ENCODE peak calls at places on chromosomes 3 and 15, in five cellular contexts. S, R, Y, C and T are unnamed samples.

GRCh38 chr15:37058316-37058985 is 41.9 kb downstream of the MEIS2 start:
- DNase-seq in C (no peak), R (no peak), S (no peak), Y (no peak), T (no peak)

GRCh38 chr3:3699816-3700633 is 99.2 kb upstream of the LRRN1 start:
- DNase-seq in S (no peak), Y (no peak), C (no peak), R (peak; percentile 32), T (no peak)

GRCh38 chr3:186967686-186968085 is 37.4 kb downstream of the ST6GAL1 start:
- DNase-seq in C (no peak), Y (no peak), S (no peak), R (no peak), T (no peak)

GRCh38 chr15:93250905-93251304 is 161.9 kb upstream of the RGMA start:
- DNase-seq in C (no peak), S (no peak), Y (no peak), R (no peak), T (no peak)

GRCh38 chr15:67167131-67167530 is 87.3 kb downstream of the AAGAB start:
- DNase-seq in C (no peak), Y (no peak), S (no peak), R (no peak), T (no peak)

GRCh38 chr3:102092617-102093466 is 243.5 kb downstream of the NFKBIZ start:
- DNase-seq in C (no peak), S (no peak), Y (no peak), R (no peak), T (peak; percentile 40)

GRCh38 chr3:42446111-42447050 is 36.0 kb upstream of the LYZL4 start:
- DNase-seq in S (no peak), C (no peak), R (no peak), Y (no peak), T (no peak)

GRCh38 chr3:119219069-119219468 is 21.6 kb downstream of the B4GALT4 start:
- DNase-seq in C (no peak), S (no peak), R (no peak), Y (no peak), T (peak; percentile 24)

GRCh38 chr3:81132995-81133394 is 628.5 kb downstream of the GBE1 start:
- DNase-seq in C (no peak), Y (no peak), R (no peak), S (no peak), T (no peak)

GRCh38 chr3:62134061-62134496 is 239.3 kb downstream of the FEZF2 start:
- DNase-seq in C (peak; percentile 34), S (peak; percentile 73), R (no peak), Y (no peak), T (no peak)

GRCh38 chr3:126465928-126466564 is 9.6 kb downstream of the ZXDC start:
- DNase-seq in S (no peak), Y (peak; percentile 52), C (no peak), R (peak; percentile 63), T (no peak)

GRCh38 chr15:77844798-77845446 is 212.2 kb upstream of the LINGO1 start:
- DNase-seq in S (no peak), Y (peak; percentile 7), C (no peak), R (no peak), T (no peak)

GRCh38 chr3:141960731-141961130 is 84.3 kb downstream of the ATP1B3 start:
- DNase-seq in S (peak; percentile 59), R (no peak), Y (no peak), C (no peak), T (no peak)

GRCh38 chr3:195886181-195887141 is 21.9 kb downstream of the TNK2 start:
- DNase-seq in S (no peak), C (peak; percentile 66), R (no peak), Y (no peak), T (no peak)

GRCh38 chr3:47367631-47368030 is 13.2 kb upstream of the PTPN23 start:
- DNase-seq in C (no peak), S (no peak), Y (no peak), R (no peak), T (no peak)

GRCh38 chr3:69108813-69109212 is 13.6 kb downstream of the LMOD3 start:
- DNase-seq in R (no peak), Y (no peak), S (no peak), C (no peak), T (no peak)

GRCh38 chr3:59820352-59820934 is 770.6 kb upstream of the CFAP20DC start:
- DNase-seq in S (peak; percentile 68), Y (no peak), R (no peak), C (no peak), T (no peak)

GRCh38 chr3:13463618-13464400 is 16.3 kb upstream of the HDAC11 start:
- DNase-seq in R (no peak), S (no peak), Y (no peak), C (no peak), T (no peak)

GRCh38 chr15:66798426-66799061 is 96.5 kb downstream of the SMAD6 start:
- DNase-seq in Y (peak; percentile 42), C (no peak), R (no peak), S (peak; percentile 80), T (no peak)

GRCh38 chr3:53729130-53729529 is 117.1 kb downstream of the CHDH start:
- DNase-seq in S (peak; percentile 47), C (no peak), Y (no peak), R (no peak), T (no peak)

GRCh38 chr3:134449951-134450350 is 35.8 kb downstream of the ANAPC13 start:
- DNase-seq in C (no peak), Y (no peak), R (no peak), S (no peak), T (no peak)

GRCh38 chr15:23564798-23565394 is 578 bp upstream of the MKRN3 start:
- DNase-seq in R (no peak), S (peak; percentile 14), C (no peak), Y (no peak), T (no peak)

GRCh38 chr3:156741935-156742334 is 67.5 kb downstream of the TIPARP start:
- DNase-seq in R (no peak), Y (no peak), C (no peak), S (no peak), T (no peak)

GRCh38 chr3:126109146-126109859 is 25.4 kb upstream of the SLC41A3 start:
- DNase-seq in S (no peak), Y (peak; percentile 21), R (no peak), C (no peak), T (no peak)

GRCh38 chr15:91469627-91470567 is 369.8 kb downstream of the SV2B start:
- DNase-seq in C (no peak), R (no peak), S (no peak), Y (no peak), T (peak; percentile 84)

GRCh38 chr15:52466134-52466701 is 62.5 kb downstream of the MYO5A start:
- DNase-seq in R (no peak), Y (no peak), S (peak; percentile 35), C (no peak), T (peak; percentile 80)

GRCh38 chr3:194995922-194996321 is 275.0 kb downstream of the XXYLT1 start:
- DNase-seq in C (no peak), R (no peak), S (no peak), Y (no peak), T (no peak)

GRCh38 chr3:14890470-14890869 is 56.9 kb upstream of the NR2C2 start:
- DNase-seq in S (no peak), C (no peak), Y (no peak), R (no peak), T (no peak)

GRCh38 chr3:191135175-191135574 is 63.9 kb upstream of the OSTN start:
- DNase-seq in R (no peak), Y (no peak), S (no peak), C (no peak), T (no peak)

GRCh38 chr3:191139771-191140170 is 59.3 kb upstream of the OSTN start:
- DNase-seq in R (no peak), S (peak; percentile 72), Y (no peak), C (no peak), T (no peak)

GRCh38 chr3:191138937-191139336 is 60.1 kb upstream of the OSTN start:
- DNase-seq in S (no peak), R (no peak), C (no peak), Y (no peak), T (no peak)

GRCh38 chr3:191133359-191133758 is 65.7 kb upstream of the OSTN start:
- DNase-seq in Y (no peak), S (no peak), R (no peak), C (no peak), T (no peak)

GRCh38 chr3:191136347-191136746 is 62.7 kb upstream of the OSTN start:
- DNase-seq in S (peak; percentile 52), C (peak; percentile 7), Y (no peak), R (no peak), T (no peak)
- TF ChIP-seq CTCF in S (peak; percentile 37), C (peak; percentile 38), Y (peak; percentile 14), R (no peak), T (no peak)

DNA sequence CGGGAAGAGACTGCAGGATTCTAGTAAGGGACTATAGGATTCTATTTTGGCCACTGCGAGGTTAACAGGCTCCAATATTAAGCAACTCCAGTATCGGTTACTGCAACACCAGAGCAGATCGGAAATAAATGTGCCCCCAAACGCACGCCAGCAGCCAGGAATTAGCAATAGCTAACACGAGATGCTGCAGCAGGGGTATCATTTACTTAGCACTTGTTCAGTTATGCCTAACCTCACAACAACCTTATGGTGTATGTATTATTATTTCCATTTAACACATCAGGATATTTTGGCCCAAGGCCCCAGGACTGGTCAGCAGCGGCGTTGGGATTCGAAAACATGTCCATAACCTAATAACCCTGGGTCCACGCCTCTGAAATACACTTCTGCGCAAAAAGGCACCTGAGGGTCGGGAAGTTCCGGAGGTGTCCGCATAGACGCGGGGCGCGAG is 795 bp downstream of the PIK3CB start:
- DNase-seq in R (no peak), Y (no peak), C (peak; percentile 4), S (peak; percentile 57), T (peak; percentile 38)
- TF ChIP-seq CTCF in R (no peak), Y (no peak), C (no peak), S (no peak), T (no peak)

DNA sequence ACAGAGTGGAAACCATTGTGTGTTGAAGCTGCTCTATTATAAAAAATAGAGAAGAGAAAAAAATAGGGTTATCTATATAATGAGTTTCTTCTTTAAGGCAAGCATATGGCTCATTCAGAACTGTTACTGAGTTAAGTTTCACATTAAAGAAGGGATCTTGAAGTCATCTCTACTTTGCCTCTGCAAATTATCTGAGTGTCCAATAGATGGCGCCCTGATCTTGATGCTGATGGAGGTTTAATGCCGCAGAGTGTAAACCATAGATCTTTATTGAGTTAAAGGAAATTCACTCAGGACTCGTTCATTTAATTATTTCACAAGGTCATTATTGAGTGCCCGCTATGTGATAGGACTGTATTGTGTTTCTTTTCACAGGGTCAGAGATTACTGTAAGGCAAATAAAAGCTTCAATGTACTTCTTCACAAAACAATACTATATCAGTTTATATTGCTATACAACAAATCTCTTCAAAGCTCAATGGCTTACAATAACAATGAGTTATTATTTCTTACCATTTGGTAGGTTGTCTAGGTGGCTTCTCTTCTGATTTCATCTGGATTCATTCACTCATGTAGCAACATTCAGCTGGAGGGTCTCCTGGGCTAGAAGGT is 171.4 kb downstream of the NSUN3 start:
- DNase-seq in S (peak; percentile 5), Y (no peak), R (peak; percentile 13), C (peak; percentile 30), T (peak; percentile 15)
- TF ChIP-seq CTCF in S (peak; percentile 60), Y (peak; percentile 51), R (peak; percentile 32), C (peak; percentile 61), T (peak; percentile 44)

GRCh38 chr3:145820175-145820574 is 340.8 kb downstream of the PLOD2 start:
- DNase-seq in C (no peak), Y (no peak), R (no peak), S (no peak), T (no peak)

GRCh38 chr3:145812396-145812795 is 348.6 kb downstream of the PLOD2 start:
- DNase-seq in S (no peak), C (no peak), Y (no peak), R (no peak), T (no peak)

GRCh38 chr3:145815707-145816413 is 345.1 kb downstream of the PLOD2 start:
- DNase-seq in R (no peak), Y (no peak), C (no peak), S (no peak), T (no peak)

GRCh38 chr3:145817870-145818483 is 343.0 kb downstream of the PLOD2 start:
- DNase-seq in C (no peak), R (no peak), Y (no peak), S (no peak), T (no peak)
- TF ChIP-seq CTCF in C (no peak), R (no peak), Y (no peak), S (no peak), T (no peak)